ENCODE peak calls at places on chromosome 2, in five cellular contexts. T, I, E, X and K are unnamed samples.

GRCh38 chr2:105007367-105007766 is 30.5 kb upstream of the MRPS9 start:
- DNase-seq in X (no peak), T (no peak), I (no peak), E (no peak), K (no peak)

GRCh38 chr2:240236217-240237111 is 96.0 kb upstream of the OTOS start:
- DNase-seq in E (no peak), I (no peak), T (peak; percentile 40), X (peak; percentile 45), K (no peak)

GRCh38 chr2:170973225-170973491 is 44.1 kb downstream of the GORASP2 start:
- DNase-seq in E (no peak), T (no peak), I (no peak), X (no peak), K (no peak)

GRCh38 chr2:171522057-171522803 is at the start of gene CYBRD1:
- DNase-seq in E (peak; percentile 82), T (peak; percentile 73), I (no peak), X (peak; percentile 67), K (peak; percentile 29)

GRCh38 chr2:230866704-230867561 is 2.2 kb downstream of the ITM2C start:
- DNase-seq in I (no peak), T (no peak), E (peak; percentile 26), X (no peak), K (no peak)

GRCh38 chr2:239626971-239627598 is 226.3 kb upstream of the HDAC4 start:
- DNase-seq in X (no peak), E (no peak), I (no peak), T (no peak), K (no peak)

GRCh38 chr2:189595412-189595811 is 14.8 kb upstream of the SLC40A1 start:
- DNase-seq in T (no peak), I (no peak), X (no peak), E (no peak), K (no peak)

GRCh38 chr2:198062826-198063225 is 258.4 kb downstream of the PLCL1 start:
- DNase-seq in T (no peak), X (no peak), E (no peak), I (no peak), K (no peak)

GRCh38 chr2:148519013-148519412 is 125.5 kb upstream of the EPC2 start:
- DNase-seq in T (peak; percentile 35), X (peak; percentile 80), E (no peak), I (no peak), K (no peak)

GRCh38 chr2:239344857-239345216 is 56.0 kb downstream of the HDAC4 start:
- DNase-seq in E (no peak), X (no peak), T (no peak), I (no peak), K (no peak)

GRCh38 chr2:64114063-64114911 is 29.9 kb downstream of the PELI1 start:
- DNase-seq in I (no peak), E (peak; percentile 61), T (peak; percentile 71), X (no peak), K (no peak)

GRCh38 chr2:129092871-129093385 is 774.3 kb upstream of the HS6ST1 start:
- DNase-seq in T (no peak), X (no peak), I (no peak), E (no peak), K (no peak)

GRCh38 chr2:66440011-66440542 is 5.2 kb downstream of the MEIS1 start:
- DNase-seq in T (peak; percentile 34), E (peak; percentile 62), X (no peak), I (no peak), K (no peak)

GRCh38 chr2:70247364-70248144 is 874 bp downstream of the TIA1 start:
- DNase-seq in I (no peak), X (no peak), T (no peak), E (peak; percentile 18), K (peak; percentile 35)

GRCh38 chr2:144942516-144943256 is 422.8 kb upstream of the ZEB2 start:
- DNase-seq in T (no peak), X (no peak), E (peak; percentile 68), I (no peak), K (no peak)

GRCh38 chr2:177989029-177989885 is 83.3 kb downstream of the PDE11A start:
- DNase-seq in X (no peak), T (no peak), I (no peak), E (peak; percentile 28), K (no peak)

GRCh38 chr2:101854877-101855276 is 136.9 kb upstream of the IL1R2 start:
- DNase-seq in X (no peak), I (no peak), T (no peak), E (no peak), K (no peak)

GRCh38 chr2:72003796-72004195 is 143.9 kb downstream of the CYP26B1 start:
- DNase-seq in X (no peak), T (no peak), E (no peak), I (no peak), K (no peak)

GRCh38 chr2:69755862-69756467 is 14.0 kb downstream of the ANXA4 start:
- DNase-seq in E (peak; percentile 56), T (peak; percentile 58), I (no peak), X (no peak), K (no peak)

GRCh38 chr2:74816540-74817331 is 17.2 kb upstream of the HK2 start:
- DNase-seq in I (no peak), X (no peak), E (no peak), T (peak; percentile 82), K (no peak)

GRCh38 chr2:126658910-126659613 is 3.1 kb downstream of the GYPC start:
- DNase-seq in E (peak; percentile 85), X (no peak), I (no peak), T (peak; percentile 43), K (no peak)

GRCh38 chr2:24813645-24814257 is 20.5 kb downstream of the CENPO start:
- DNase-seq in X (no peak), E (no peak), I (no peak), T (no peak), K (no peak)
- H3K4ac ChIP-seq in X (no peak overlapping the region), E (no peak overlapping the region), I (no peak overlapping the region), T (no peak overlapping the region), K (no peak overlapping the region)

GRCh38 chr2:216317831-216318230 is 54.5 kb downstream of the MARCHF4 start:
- DNase-seq in T (peak; percentile 88), E (no peak), I (no peak), X (no peak), K (no peak)

GRCh38 chr2:216316743-216317142 is 55.5 kb downstream of the MARCHF4 start:
- DNase-seq in I (no peak), E (peak; percentile 81), T (peak; percentile 83), X (no peak), K (no peak)

GRCh38 chr2:216318470-216318869 is 53.8 kb downstream of the MARCHF4 start:
- DNase-seq in T (peak; percentile 80), X (peak; percentile 63), I (no peak), E (no peak), K (no peak)

GRCh38 chr2:216320852-216321251 is 51.4 kb downstream of the MARCHF4 start:
- DNase-seq in X (no peak), I (no peak), T (no peak), E (no peak), K (no peak)

GRCh38 chr2:216319771-216320170 is 52.5 kb downstream of the MARCHF4 start:
- DNase-seq in E (peak; percentile 52), T (peak; percentile 90), X (peak; percentile 71), I (no peak), K (no peak)
- H2BK120ac ChIP-seq in E (no peak overlapping the region), T (no peak overlapping the region), X (no peak overlapping the region), I (no peak overlapping the region), K (no peak overlapping the region)

DNA sequence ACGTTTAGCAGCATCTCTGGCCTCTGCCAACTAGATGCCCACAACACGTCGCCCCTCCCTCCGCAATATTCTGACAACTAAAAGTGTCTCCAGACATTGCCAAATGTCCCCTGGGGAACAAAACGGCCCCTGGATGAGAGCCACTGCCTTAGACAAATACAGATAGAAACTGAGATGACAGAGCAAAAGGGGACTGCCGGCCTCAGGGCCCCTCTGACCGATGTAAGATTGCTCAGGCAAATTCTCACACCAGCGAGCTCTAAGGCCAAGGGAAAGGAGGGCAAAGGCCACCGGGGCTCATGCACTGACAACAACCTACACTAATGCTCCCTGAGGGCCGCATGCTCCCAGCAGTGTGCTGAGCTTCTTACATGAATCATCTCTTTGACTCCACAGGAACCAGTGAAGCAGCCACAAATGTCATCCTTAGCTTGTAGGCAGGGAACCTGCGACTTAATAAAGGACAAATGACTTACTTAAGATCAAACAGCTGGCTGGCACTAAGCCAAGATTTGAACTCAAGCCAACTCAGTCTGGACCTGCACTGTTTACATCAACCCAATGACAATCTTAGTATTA is 228.5 kb downstream of the TTC32 start:
- DNase-seq in X (no peak), I (no peak), T (no peak), E (peak; percentile 46), K (no peak)
- H3K4ac ChIP-seq in X (no peak overlapping the region), I (no peak overlapping the region), T (no peak overlapping the region), E (no peak overlapping the region), K (no peak overlapping the region)

GRCh38 chr2:20603791-20604190 is 47.1 kb downstream of the HS1BP3 start:
- DNase-seq in T (no peak), E (no peak), X (no peak), I (no peak), K (no peak)
- H2BK120ac ChIP-seq in T (no peak overlapping the region), E (no peak overlapping the region), X (no peak overlapping the region), I (no peak overlapping the region), K (no peak overlapping the region)

GRCh38 chr2:5691659-5692529 is at the start of gene SOX11:
- DNase-seq in X (peak; percentile 93), T (peak; percentile 97), I (peak; percentile 74), E (peak; percentile 95), K (peak; percentile 96)

GRCh38 chr2:5693288-5694015 is 1.3 kb downstream of the SOX11 start:
- DNase-seq in E (peak; percentile 52), X (peak; percentile 49), I (no peak), T (peak; percentile 64), K (no peak)

GRCh38 chr2:5694016-5694690 is 2.0 kb downstream of the SOX11 start:
- DNase-seq in E (peak; percentile 32), I (no peak), X (no peak), T (peak; percentile 71), K (no peak)

GRCh38 chr2:5690718-5691658 is 1.2 kb upstream of the SOX11 start:
- DNase-seq in T (peak; percentile 90), X (peak; percentile 81), E (peak; percentile 64), I (no peak), K (peak; percentile 82)

GRCh38 chr2:5692561-5693287 is 540 bp downstream of the SOX11 start:
- DNase-seq in I (no peak), E (peak; percentile 66), X (no peak), T (peak; percentile 67), K (no peak)
- H3K4ac ChIP-seq in I (peak overlapping the region; percentile 97), E (peak overlapping the region; percentile 24), X (no peak overlapping the region), T (peak overlapping the region; percentile 5), K (peak overlapping the region; percentile 76)